ENCODE peak calls at places on chromosomes 3 and 15, in four cellular contexts. One of them, this sample, is unnamed.

GRCh38 chr3:48135773-48136495 is 52.3 kb downstream of the CDC25A start:
- DNase-seq in cardiac muscle cell: no peak
- DNase-seq in Daoy: no peak
- DNase-seq in stimulated activated CD4-positive, alpha-beta T cell treated with anti-CD3 and anti-CD28 coated beads, Interleukin-12 subunit alpha, Interleukin-12 subunit beta, amount 100 ng/mL, for 48 hours: no peak
- DNase-seq in this sample: no peak

GRCh38 chr15:39491917-39492490 is 88.9 kb upstream of the THBS1 start:
- DNase-seq in cardiac muscle cell: peak
- DNase-seq in Daoy: no peak
- DNase-seq in stimulated activated CD4-positive, alpha-beta T cell treated with anti-CD3 and anti-CD28 coated beads, Interleukin-12 subunit alpha, Interleukin-12 subunit beta, amount 100 ng/mL, for 48 hours: no peak
- DNase-seq in this sample: no peak

GRCh38 chr3:45546636-45547201 is 47.8 kb upstream of the LIMD1 start:
- DNase-seq in cardiac muscle cell: peak
- DNase-seq in Daoy: no peak
- DNase-seq in stimulated activated CD4-positive, alpha-beta T cell treated with anti-CD3 and anti-CD28 coated beads, Interleukin-12 subunit alpha, Interleukin-12 subunit beta, amount 100 ng/mL, for 48 hours: peak
- DNase-seq in this sample: no peak

GRCh38 chr15:36428102-36428845 is 151.2 kb upstream of the CDIN1 start:
- DNase-seq in cardiac muscle cell: no peak
- DNase-seq in Daoy: peak
- DNase-seq in stimulated activated CD4-positive, alpha-beta T cell treated with anti-CD3 and anti-CD28 coated beads, Interleukin-12 subunit alpha, Interleukin-12 subunit beta, amount 100 ng/mL, for 48 hours: no peak
- DNase-seq in this sample: no peak

GRCh38 chr3:184559336-184559735 is 2.2 kb upstream of the EPHB3 start:
- DNase-seq in cardiac muscle cell: no peak
- DNase-seq in Daoy: no peak
- DNase-seq in stimulated activated CD4-positive, alpha-beta T cell treated with anti-CD3 and anti-CD28 coated beads, Interleukin-12 subunit alpha, Interleukin-12 subunit beta, amount 100 ng/mL, for 48 hours: no peak
- DNase-seq in this sample: peak

GRCh38 chr3:45545476-45545875 is 49.1 kb upstream of the LIMD1 start:
- DNase-seq in cardiac muscle cell: no peak
- DNase-seq in Daoy: no peak
- DNase-seq in stimulated activated CD4-positive, alpha-beta T cell treated with anti-CD3 and anti-CD28 coated beads, Interleukin-12 subunit alpha, Interleukin-12 subunit beta, amount 100 ng/mL, for 48 hours: no peak
- DNase-seq in this sample: peak

GRCh38 chr3:49100046-49100615 is 4.4 kb downstream of the QARS1 start:
- DNase-seq in cardiac muscle cell: no peak
- DNase-seq in Daoy: no peak
- DNase-seq in stimulated activated CD4-positive, alpha-beta T cell treated with anti-CD3 and anti-CD28 coated beads, Interleukin-12 subunit alpha, Interleukin-12 subunit beta, amount 100 ng/mL, for 48 hours: no peak
- DNase-seq in this sample: no peak

GRCh38 chr3:82353281-82354171 is 592.1 kb upstream of the GBE1 start:
- DNase-seq in cardiac muscle cell: no peak
- DNase-seq in Daoy: no peak
- DNase-seq in stimulated activated CD4-positive, alpha-beta T cell treated with anti-CD3 and anti-CD28 coated beads, Interleukin-12 subunit alpha, Interleukin-12 subunit beta, amount 100 ng/mL, for 48 hours: no peak
- DNase-seq in this sample: no peak

GRCh38 chr15:75140080-75140879 is 61.4 kb upstream of the C15orf39 start:
- DNase-seq in cardiac muscle cell: no peak
- DNase-seq in Daoy: no peak
- DNase-seq in stimulated activated CD4-positive, alpha-beta T cell treated with anti-CD3 and anti-CD28 coated beads, Interleukin-12 subunit alpha, Interleukin-12 subunit beta, amount 100 ng/mL, for 48 hours: no peak
- DNase-seq in this sample: no peak

GRCh38 chr3:177842743-177843734 is 645.8 kb upstream of the TBL1XR1 start:
- DNase-seq in cardiac muscle cell: no peak
- DNase-seq in Daoy: no peak
- DNase-seq in stimulated activated CD4-positive, alpha-beta T cell treated with anti-CD3 and anti-CD28 coated beads, Interleukin-12 subunit alpha, Interleukin-12 subunit beta, amount 100 ng/mL, for 48 hours: no peak
- DNase-seq in this sample: no peak

GRCh38 chr3:12925648-12926047 is 84.3 kb upstream of the RPL32 start:
- DNase-seq in cardiac muscle cell: no peak
- DNase-seq in Daoy: no peak
- DNase-seq in stimulated activated CD4-positive, alpha-beta T cell treated with anti-CD3 and anti-CD28 coated beads, Interleukin-12 subunit alpha, Interleukin-12 subunit beta, amount 100 ng/mL, for 48 hours: no peak
- DNase-seq in this sample: no peak

GRCh38 chr3:8481380-8481779 is 20.2 kb upstream of the LMCD1 start:
- DNase-seq in cardiac muscle cell: no peak
- DNase-seq in Daoy: no peak
- DNase-seq in stimulated activated CD4-positive, alpha-beta T cell treated with anti-CD3 and anti-CD28 coated beads, Interleukin-12 subunit alpha, Interleukin-12 subunit beta, amount 100 ng/mL, for 48 hours: no peak
- DNase-seq in this sample: no peak

This sample was measured in Calu3.